ENCODE peak calls at places on chromosomes 2 and 18, in ten cellular contexts. B is pancreas, F is left lung, D is cardiac muscle cell, O is neural progenitor cell, C is mesothelial cell of epicardium, J is stomach, S is SK-N-SH, G is AG09319, Q is retinal pigment epithelial cell. L is an unnamed sample.

GRCh38 chr2:32464441-32464840 is 107.6 kb downstream of the BIRC6 start:
- DNase-seq in B (no peak), F (no peak), D (no peak), O (no peak), C (no peak), J (no peak), S (no peak), G (no peak), Q (no peak), L (no peak)

GRCh38 chr2:160411955-160412354 is 81.7 kb downstream of the RBMS1 start:
- DNase-seq in B (no peak), F (no peak), D (no peak), O (no peak), C (no peak), J (no peak), S (no peak), G (no peak), Q (no peak), L (no peak)

GRCh38 chr2:74532222-74532621 is 2.5 kb downstream of the HTRA2 start:
- DNase-seq in B (no peak), F (no peak), D (no peak), O (no peak), C (no peak), J (no peak), S (no peak), G (no peak), Q (no peak), L (no peak)

GRCh38 chr2:202387608-202388342 is 11.6 kb downstream of the BMPR2 start:
- DNase-seq in B (no peak), F (no peak), D (no peak), O (no peak), C (no peak), J (no peak), S (no peak), G (no peak), Q (no peak), L (no peak)

GRCh38 chr2:79702934-79703333 is 190.1 kb downstream of the CTNNA2 start:
- DNase-seq in B (no peak), F (no peak), D (no peak), O (no peak), C (no peak), J (no peak), S (no peak), G (no peak), Q (no peak), L (no peak)

GRCh38 chr2:42618972-42619371 is 50.5 kb downstream of the MTA3 start:
- DNase-seq in B (no peak), F (no peak), D (no peak), O (no peak), C (no peak), J (no peak), S (no peak), G (no peak), Q (peak), L (no peak)

GRCh38 chr2:138722316-138722715 is 57.9 kb downstream of the NXPH2 start:
- DNase-seq in B (no peak), F (peak), D (no peak), O (no peak), C (no peak), J (no peak), S (no peak), G (no peak), Q (no peak), L (no peak)

GRCh38 chr2:237282568-237283128 is 131.3 kb downstream of the COL6A3 start:
- DNase-seq in B (no peak), F (no peak), D (no peak), O (no peak), C (no peak), J (no peak), S (no peak), G (no peak), Q (no peak), L (no peak)

GRCh38 chr18:51391215-51391614 is 193.7 kb upstream of the MEX3C start:
- DNase-seq in B (no peak), F (no peak), D (no peak), O (no peak), C (no peak), J (no peak), S (no peak), G (no peak), Q (no peak), L (no peak)

GRCh38 chr2:96888082-96889011 is 18.5 kb upstream of the SEMA4C start:
- DNase-seq in B (peak), F (no peak), D (no peak), O (no peak), C (no peak), J (peak), S (no peak), G (no peak), Q (no peak), L (no peak)

GRCh38 chr2:106839849-106840595 is 45.9 kb downstream of the ST6GAL2 start:
- DNase-seq in B (no peak), F (no peak), D (peak), O (peak), C (no peak), J (no peak), S (peak), G (no peak), Q (peak), L (no peak)

GRCh38 chr2:224072541-224073188 is 33.6 kb upstream of the SERPINE2 start:
- DNase-seq in B (no peak), F (no peak), D (no peak), O (no peak), C (no peak), J (no peak), S (no peak), G (no peak), Q (no peak), L (no peak)

GRCh38 chr2:187580462-187581124 is 26.4 kb upstream of the TFPI start:
- DNase-seq in B (no peak), F (no peak), D (peak), O (peak), C (no peak), J (no peak), S (peak), G (peak), Q (no peak), L (no peak)

GRCh38 chr2:8893978-8894820 is 56.8 kb upstream of the KIDINS220 start:
- DNase-seq in B (no peak), F (no peak), D (no peak), O (no peak), C (no peak), J (no peak), S (no peak), G (no peak), Q (no peak), L (no peak)

GRCh38 chr18:6782861-6783260 is 53.3 kb downstream of the ARHGAP28 start:
- DNase-seq in B (no peak), F (no peak), D (no peak), O (no peak), C (no peak), J (no peak), S (no peak), G (no peak), Q (no peak), L (no peak)

DNA sequence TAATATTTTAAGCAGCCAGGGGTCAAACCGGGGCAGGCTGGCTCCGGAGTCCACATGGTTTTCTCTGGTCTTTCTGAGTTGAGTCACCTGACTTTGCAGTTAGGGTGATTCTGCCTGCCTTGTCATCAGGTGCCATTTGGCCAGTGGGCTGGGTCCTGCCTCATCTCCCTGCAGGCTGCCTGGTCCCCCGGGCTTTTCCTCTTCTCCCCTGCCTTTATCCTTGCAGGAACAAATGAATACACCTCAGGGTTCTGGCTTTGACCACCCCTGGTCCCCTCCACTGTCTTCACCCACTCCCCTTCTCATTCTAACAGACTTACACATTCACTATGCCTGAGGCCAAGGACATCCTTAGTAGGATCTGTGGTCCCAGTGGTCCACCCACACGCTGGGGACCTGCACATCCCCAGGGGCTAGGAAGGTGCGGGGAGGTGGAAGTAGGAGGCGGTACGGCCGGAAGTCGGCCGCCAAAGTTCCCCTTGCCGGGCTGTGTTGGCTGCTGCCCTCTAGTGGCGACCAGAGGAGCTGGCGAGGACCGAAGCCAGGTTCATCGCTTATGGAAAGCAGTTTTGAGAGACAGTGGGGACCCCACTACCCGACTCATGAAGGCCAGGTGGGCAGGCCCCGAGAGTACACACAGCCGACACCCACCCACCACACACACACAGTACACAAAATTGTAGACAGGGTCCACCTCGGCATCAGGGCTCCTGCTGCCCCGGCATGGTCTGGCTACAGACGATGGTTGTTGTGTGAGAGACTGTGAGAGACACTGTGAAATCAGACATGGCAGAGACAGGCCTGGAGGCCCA is 6.3 kb upstream of the TEX261 start:
- DNase-seq in B (peak), F (peak), D (peak), O (peak), C (no peak), J (peak), S (peak), G (no peak), Q (no peak), L (no peak)
- TF ChIP-seq CTCF in B (peak), F (peak), D (peak), O (peak), C (peak), J (peak), S (peak), G (peak), Q (peak), L (peak)

GRCh38 chr2:234293973-234294372 is 202.9 kb downstream of the ARL4C start:
- DNase-seq in B (no peak), F (no peak), D (no peak), O (no peak), C (no peak), J (no peak), S (no peak), G (no peak), Q (no peak), L (no peak)
- TF ChIP-seq CTCF in B (no peak), F (no peak), D (peak), O (peak), C (no peak), J (no peak), S (no peak), G (no peak), Q (peak), L (no peak)

DNA sequence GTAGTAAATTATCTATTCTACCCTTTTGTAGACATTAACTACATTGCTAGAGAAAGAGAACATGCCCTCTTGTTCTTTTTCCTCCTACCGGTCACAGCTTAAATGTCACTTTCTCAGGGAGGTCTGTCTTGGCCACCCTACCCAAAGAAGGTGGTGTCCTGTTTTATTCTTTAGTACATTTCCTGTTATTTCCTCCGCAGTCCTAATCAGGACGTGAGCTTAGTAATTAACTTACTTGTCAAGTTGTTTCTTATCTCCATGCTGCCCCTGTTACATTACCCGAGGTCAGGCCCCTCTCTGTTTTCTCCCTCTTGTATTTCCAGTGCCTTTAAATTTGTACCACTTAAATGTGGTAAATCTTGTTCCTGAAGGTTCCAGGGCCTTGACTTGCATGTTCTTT is 73.7 kb upstream of the RMDN2 start:
- DNase-seq in B (no peak), F (no peak), D (no peak), O (no peak), C (no peak), J (no peak), S (peak), G (no peak), Q (no peak), L (no peak)
- TF ChIP-seq CTCF in B (no peak), F (peak), D (no peak), O (no peak), C (no peak), J (no peak), S (no peak), G (no peak), Q (no peak), L (no peak)

GRCh38 chr18:31510319-31510718 is 12.3 kb downstream of the DSG2 start:
- DNase-seq in B (no peak), F (no peak), D (no peak), O (no peak), C (no peak), J (no peak), S (no peak), G (no peak), Q (no peak), L (no peak)

GRCh38 chr18:31513189-31513907 is 15.4 kb downstream of the DSG2 start:
- DNase-seq in B (no peak), F (no peak), D (no peak), O (no peak), C (no peak), J (no peak), S (no peak), G (no peak), Q (peak), L (no peak)

GRCh38 chr18:31509571-31509970 is 11.6 kb downstream of the DSG2 start:
- DNase-seq in B (no peak), F (no peak), D (no peak), O (no peak), C (no peak), J (no peak), S (no peak), G (no peak), Q (no peak), L (no peak)

GRCh38 chr18:31512203-31512764 is 14.3 kb downstream of the DSG2 start:
- DNase-seq in B (no peak), F (no peak), D (no peak), O (no peak), C (no peak), J (peak), S (no peak), G (no peak), Q (peak), L (no peak)

GRCh38 chr18:31511098-31511497 is 13.1 kb downstream of the DSG2 start:
- DNase-seq in B (no peak), F (no peak), D (no peak), O (no peak), C (no peak), J (no peak), S (no peak), G (no peak), Q (no peak), L (no peak)
- TF ChIP-seq CTCF in B (no peak), F (no peak), D (peak), O (peak), C (no peak), J (no peak), S (no peak), G (no peak), Q (peak), L (no peak)

GRCh38 chr18:2656237-2657042 is 914 bp downstream of the SMCHD1 start:
- DNase-seq in B (peak), F (peak), D (peak), O (peak), C (peak), J (peak), S (peak), G (no peak), Q (peak), L (no peak)
- TF ChIP-seq CTCF in B (no peak), F (no peak), D (no peak), O (no peak), C (no peak), J (no peak), S (no peak), G (no peak), Q (no peak), L (no peak)

GRCh38 chr18:31206064-31206463 is 43.4 kb upstream of the DSC1 start:
- DNase-seq in B (no peak), F (no peak), D (no peak), O (no peak), C (no peak), J (no peak), S (no peak), G (no peak), Q (no peak), L (no peak)

GRCh38 chr18:31204833-31205232 is 42.2 kb upstream of the DSC1 start:
- DNase-seq in B (no peak), F (no peak), D (no peak), O (no peak), C (no peak), J (no peak), S (no peak), G (no peak), Q (no peak), L (no peak)

GRCh38 chr18:31205273-31205672 is 42.6 kb upstream of the DSC1 start:
- DNase-seq in B (no peak), F (no peak), D (no peak), O (no peak), C (no peak), J (no peak), S (no peak), G (no peak), Q (no peak), L (no peak)

GRCh38 chr18:31209041-31209440 is 46.4 kb upstream of the DSC1 start:
- DNase-seq in B (no peak), F (no peak), D (no peak), O (peak), C (no peak), J (no peak), S (no peak), G (no peak), Q (no peak), L (no peak)

DNA sequence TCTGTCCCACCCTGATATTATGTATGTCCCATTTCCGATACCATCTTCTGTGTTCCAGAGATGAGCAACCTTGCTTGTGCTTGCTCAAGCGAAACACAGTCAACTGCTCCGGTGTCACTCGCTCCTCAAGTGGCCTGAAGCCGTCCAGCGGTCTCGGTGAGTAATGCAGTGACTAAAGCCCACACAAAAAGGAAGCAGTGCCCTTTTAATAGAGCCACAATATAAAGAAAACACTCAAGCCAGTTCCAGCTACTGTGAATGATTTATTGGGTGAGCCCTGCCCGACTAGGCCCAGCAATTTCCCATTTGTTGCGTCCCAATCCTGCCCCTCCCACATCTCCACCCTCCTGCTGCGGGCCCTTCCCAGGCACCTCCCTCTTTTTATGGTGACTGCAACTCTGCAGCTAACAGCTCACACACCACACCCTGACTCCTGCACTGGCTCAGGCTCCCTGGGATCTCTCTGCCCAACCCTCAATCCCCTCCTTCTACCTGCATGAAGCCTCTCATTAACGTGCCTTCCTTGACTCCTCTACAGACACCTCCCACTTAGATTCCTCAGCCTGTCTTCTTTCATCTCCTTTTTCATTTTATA is 44.2 kb upstream of the DSC1 start:
- DNase-seq in B (peak), F (peak), D (no peak), O (peak), C (peak), J (peak), S (peak), G (no peak), Q (no peak), L (no peak)
- TF ChIP-seq CTCF in B (peak), F (peak), D (no peak), O (no peak), C (no peak), J (peak), S (peak), G (no peak), Q (peak), L (no peak)

GRCh38 chr2:85830645-85831044 is 58.1 kb downstream of the ST3GAL5 start:
- DNase-seq in B (no peak), F (no peak), D (no peak), O (no peak), C (no peak), J (no peak), S (no peak), G (no peak), Q (no peak), L (no peak)
- TF ChIP-seq CTCF in B (no peak), F (no peak), D (no peak), O (no peak), C (no peak), J (no peak), S (no peak), G (peak), Q (peak), L (no peak)

GRCh38 chr2:219530048-219530963 is 13.3 kb downstream of the CHPF start:
- DNase-seq in B (peak), F (peak), D (peak), O (peak), C (peak), J (peak), S (peak), G (peak), Q (no peak), L (peak)
- TF ChIP-seq CTCF in B (peak), F (peak), D (peak), O (peak), C (peak), J (peak), S (peak), G (peak), Q (peak), L (peak)

GRCh38 chr18:2952605-2953004 is 60.3 kb downstream of the LPIN2 start:
- DNase-seq in B (no peak), F (no peak), D (no peak), O (no peak), C (no peak), J (no peak), S (no peak), G (no peak), Q (no peak), L (no peak)

DNA sequence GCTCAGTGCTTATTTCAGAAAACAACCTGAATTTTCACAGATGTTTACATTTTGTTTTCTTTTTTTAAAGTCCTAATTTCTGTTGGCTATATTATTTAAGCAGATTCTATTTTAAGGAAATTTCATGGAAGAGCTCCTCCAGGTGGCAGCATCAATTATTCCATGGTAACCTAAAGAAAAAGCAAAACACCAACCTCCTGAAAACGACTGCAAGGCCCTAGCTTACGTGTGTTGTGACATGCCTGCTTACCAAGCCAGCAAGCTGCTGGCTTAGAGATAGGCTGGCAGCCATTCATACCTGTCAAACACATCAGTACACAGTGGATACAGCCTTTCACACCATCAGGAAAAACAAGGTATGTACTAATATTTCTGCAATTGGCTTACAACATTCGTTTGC is 64.9 kb downstream of the LPIN2 start:
- DNase-seq in B (no peak), F (no peak), D (peak), O (peak), C (no peak), J (no peak), S (peak), G (no peak), Q (peak), L (no peak)
- TF ChIP-seq CTCF in B (no peak), F (no peak), D (peak), O (peak), C (peak), J (no peak), S (peak), G (peak), Q (peak), L (peak)